ENCODE peak calls at places on chromosome 14, in six cellular contexts. Y is bronchial epithelial cell, W is upper lobe of left lung, G is GM20000, A is pancreas, H is HFFc6. Z is an unnamed sample.

GRCh38 chr14:78959674-78960264 is 789.6 kb downstream of the NRXN3 start:
- DNase-seq in Y (peak), A (peak), H (peak), G (peak), W (no peak), Z (no peak)

GRCh38 chr14:30935445-30935844 is 61.1 kb downstream of the COCH start:
- DNase-seq in A (no peak), H (peak), G (no peak), W (no peak), Y (peak), Z (no peak)

GRCh38 chr14:52060080-52060479 is 8.8 kb downstream of the NID2 start:
- DNase-seq in H (no peak), Y (no peak), A (no peak), W (no peak), G (no peak), Z (no peak)

GRCh38 chr14:79483472-79483871 is 727.8 kb downstream of the DIO2 start:
- DNase-seq in A (no peak), G (no peak), Y (peak), W (no peak), H (peak), Z (no peak)

GRCh38 chr14:90760591-90761316 is 55.5 kb downstream of the TTC7B start:
- DNase-seq in A (no peak), G (peak), W (no peak), H (peak), Y (peak), Z (no peak)

GRCh38 chr14:94341654-94342333 is 18.7 kb upstream of the SERPINA6 start:
- DNase-seq in H (no peak), A (no peak), Y (no peak), G (no peak), W (no peak), Z (no peak)

GRCh38 chr14:81348086-81348485 is 52.0 kb downstream of the STON2 start:
- DNase-seq in H (no peak), G (no peak), W (no peak), Y (no peak), A (no peak), Z (no peak)

GRCh38 chr14:77044776-77045569 is 16.5 kb upstream of the IRF2BPL start:
- DNase-seq in W (no peak), G (no peak), A (no peak), Y (peak), H (no peak), Z (no peak)

GRCh38 chr14:54377501-54377900 is 19.3 kb upstream of the CDKN3 start:
- DNase-seq in H (no peak), A (no peak), G (no peak), Y (no peak), W (no peak), Z (no peak)

GRCh38 chr14:30427401-30427800 is 131.6 kb upstream of the G2E3 start:
- DNase-seq in Y (no peak), G (no peak), A (no peak), W (no peak), H (no peak), Z (no peak)

GRCh38 chr14:23793532-23793931 is 157.4 kb downstream of the DHRS2 start:
- DNase-seq in W (no peak), Y (no peak), A (no peak), G (no peak), H (no peak), Z (no peak)

GRCh38 chr14:71049435-71050147 is 142.3 kb downstream of the PCNX1 start:
- DNase-seq in G (no peak), Y (peak), W (no peak), A (no peak), H (peak), Z (no peak)

GRCh38 chr14:56172571-56172971 is 54.4 kb downstream of the PELI2 start:
- DNase-seq in W (no peak), Y (peak), A (no peak), G (no peak), H (peak), Z (no peak)

GRCh38 chr14:95537298-95538089 is 2.6 kb downstream of the GLRX5 start:
- DNase-seq in Y (no peak), A (no peak), W (no peak), H (no peak), G (no peak), Z (no peak)

GRCh38 chr14:90604356-90604755 is 207.5 kb downstream of the CALM1 start:
- DNase-seq in Y (no peak), W (no peak), A (no peak), H (no peak), G (no peak), Z (no peak)

GRCh38 chr14:91167380-91167770 is 53.5 kb downstream of the DGLUCY start:
- DNase-seq in G (no peak), Y (no peak), W (no peak), A (no peak), H (no peak), Z (no peak)

GRCh38 chr14:104545151-104545931 is 34.2 kb upstream of the C14orf180 start:
- DNase-seq in G (no peak), W (peak), Y (no peak), H (no peak), A (no peak), Z (no peak)

GRCh38 chr14:92014014-92014413 is 25.8 kb downstream of the TRIP11 start:
- DNase-seq in H (no peak), G (no peak), W (no peak), A (no peak), Y (no peak), Z (no peak)

DNA sequence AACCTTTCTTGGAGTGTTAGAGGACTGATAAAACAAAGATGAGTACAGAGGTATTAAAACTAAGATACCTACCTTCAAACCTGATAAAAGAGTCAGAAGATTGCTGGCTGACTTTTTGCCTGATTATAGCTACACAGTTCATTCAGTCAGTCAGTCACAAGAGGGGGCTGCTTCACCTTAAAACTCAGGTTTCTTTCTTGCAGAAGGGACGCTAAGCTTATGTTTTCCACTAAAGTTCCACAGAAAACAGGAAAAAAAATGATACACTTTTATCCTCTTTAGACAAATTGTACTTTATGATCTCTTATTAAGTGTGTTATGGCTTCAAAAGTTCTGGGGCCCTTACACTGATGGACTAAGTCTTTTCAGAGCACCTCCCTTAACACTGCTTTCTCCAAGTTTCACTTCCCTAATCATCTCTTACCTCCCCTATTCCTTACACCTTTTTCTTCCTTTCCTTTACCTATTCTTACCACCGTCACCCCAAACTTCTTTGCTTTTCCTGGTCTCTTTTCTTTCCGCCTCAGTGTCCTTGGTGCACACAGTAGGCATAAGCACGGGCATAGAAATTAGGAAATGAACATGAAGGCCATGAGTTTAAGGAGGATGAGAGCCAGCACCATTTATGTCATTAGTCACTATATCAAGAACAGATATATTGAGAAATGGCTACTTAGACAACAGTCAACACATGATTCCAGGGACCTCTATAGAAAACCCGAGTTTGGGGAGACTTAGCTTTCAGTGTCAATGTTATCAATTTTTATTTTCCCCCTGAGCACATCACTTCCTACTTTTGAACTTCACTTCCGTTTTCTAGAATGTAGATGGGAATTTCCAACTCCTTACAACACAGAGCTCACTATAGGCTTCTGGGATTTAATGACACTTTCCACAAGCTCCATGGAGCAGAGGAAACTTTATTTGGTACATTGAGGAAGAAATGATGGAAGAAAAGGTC is 448.9 kb upstream of the OR4E1 start:
- DNase-seq in H (no peak), A (no peak), Y (peak), G (no peak), W (no peak), Z (no peak)
- TF ChIP-seq CTCF in H (no peak), A (no peak), Y (peak), G (peak), W (no peak), Z (no peak)

GRCh38 chr14:48537600-48537999 is 862.2 kb upstream of the MDGA2 start:
- DNase-seq in Y (no peak), H (no peak), A (no peak), W (no peak), G (no peak), Z (no peak)

GRCh38 chr14:48536318-48536717 is 860.9 kb upstream of the MDGA2 start:
- DNase-seq in Y (no peak), H (no peak), A (no peak), G (no peak), W (no peak), Z (no peak)
- TF ChIP-seq CTCF in Y (no peak), H (no peak), A (no peak), G (no peak), W (no peak), Z (no peak)

DNA sequence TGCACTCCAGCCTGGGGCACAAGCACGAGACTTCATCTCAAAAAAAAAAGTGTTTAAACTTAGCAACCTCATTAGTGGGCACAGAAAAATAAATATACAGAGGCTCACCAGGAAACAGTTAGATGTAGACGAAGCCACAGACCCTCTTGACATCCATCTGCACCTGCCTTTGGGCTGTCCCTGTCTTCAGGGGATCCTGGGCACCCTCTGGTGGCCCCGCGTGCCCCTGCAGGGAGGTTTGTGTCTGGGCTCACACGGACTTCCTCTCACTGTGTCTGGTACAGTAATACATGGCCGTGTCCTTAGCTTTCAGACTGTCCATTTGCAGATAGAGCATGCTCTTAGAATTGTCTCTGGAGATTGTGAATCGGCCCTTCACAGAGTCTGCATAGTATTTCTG is 916.5 kb downstream of the TMEM121 start:
- DNase-seq in Y (no peak), G (peak), H (no peak), A (no peak), W (peak), Z (peak)
- TF ChIP-seq CTCF in Y (no peak), G (peak), H (no peak), A (no peak), W (no peak), Z (no peak)

DNA sequence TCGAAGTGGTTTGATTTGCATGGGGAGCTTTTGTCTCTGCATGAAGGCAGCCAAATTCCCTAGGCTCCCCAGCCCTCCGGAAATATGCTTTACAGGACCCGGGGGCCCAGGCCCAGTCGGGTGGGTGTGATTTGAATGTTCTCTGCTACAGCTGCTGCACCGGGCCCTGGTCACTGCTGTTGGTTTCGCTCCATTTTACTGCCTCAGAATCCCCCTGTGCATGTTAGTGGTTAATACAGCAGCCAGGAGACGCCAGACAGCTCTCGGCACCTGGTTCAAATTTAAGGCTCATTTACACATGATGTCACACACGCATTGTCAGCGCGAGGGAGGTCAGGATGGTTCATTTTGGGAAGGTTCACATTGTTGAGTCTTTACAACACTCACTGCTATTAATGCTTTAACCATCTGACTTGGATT is 99.6 kb downstream of the SLC38A6 start:
- DNase-seq in H (peak), W (no peak), A (no peak), Y (no peak), G (peak), Z (peak)
- TF ChIP-seq CTCF in H (peak), W (no peak), A (no peak), Y (no peak), G (no peak), Z (no peak)